ENCODE peak calls at places on chromosomes 3 and 15, in seven cellular contexts. One of them, this sample, is unnamed. For H3K4me1, the result is how much of the 10 kb centered on the place peaks cover.

GRCh38 chr3:123365450-123366143 is 83.3 kb downstream of the ADCY5 start:
- DNase-seq in thoracic aorta: no peak
- DNase-seq in CD8-positive, alpha-beta memory T cell: no peak
- DNase-seq in sigmoid colon: peak
- DNase-seq in SJSA1: no peak
- DNase-seq in left ventricle myocardium inferior: no peak
- DNase-seq in CD4-positive, CD25-positive, alpha-beta regulatory T cell: no peak
- DNase-seq in this sample: no peak

GRCh38 chr15:41934843-41935242 is 37.5 kb downstream of the EHD4 start:
- DNase-seq in thoracic aorta: no peak
- DNase-seq in CD8-positive, alpha-beta memory T cell: peak
- DNase-seq in sigmoid colon: peak
- DNase-seq in SJSA1: no peak
- DNase-seq in left ventricle myocardium inferior: no peak
- DNase-seq in CD4-positive, CD25-positive, alpha-beta regulatory T cell: peak
- DNase-seq in this sample: no peak

GRCh38 chr3:128381609-128382008 is 85.1 kb downstream of the DNAJB8 start:
- DNase-seq in thoracic aorta: no peak
- DNase-seq in CD8-positive, alpha-beta memory T cell: no peak
- DNase-seq in sigmoid colon: no peak
- DNase-seq in SJSA1: no peak
- DNase-seq in left ventricle myocardium inferior: no peak
- DNase-seq in CD4-positive, CD25-positive, alpha-beta regulatory T cell: no peak
- DNase-seq in this sample: no peak

GRCh38 chr3:141366285-141367037 is 1.8 kb upstream of the ZBTB38 start:
- DNase-seq in thoracic aorta: no peak
- DNase-seq in CD8-positive, alpha-beta memory T cell: no peak
- DNase-seq in sigmoid colon: peak
- DNase-seq in SJSA1: peak
- DNase-seq in left ventricle myocardium inferior: peak
- DNase-seq in CD4-positive, CD25-positive, alpha-beta regulatory T cell: no peak
- DNase-seq in this sample: no peak

GRCh38 chr3:55297706-55298105 is 189.4 kb downstream of the WNT5A start:
- DNase-seq in thoracic aorta: no peak
- DNase-seq in CD8-positive, alpha-beta memory T cell: no peak
- DNase-seq in sigmoid colon: no peak
- DNase-seq in SJSA1: no peak
- DNase-seq in left ventricle myocardium inferior: no peak
- DNase-seq in CD4-positive, CD25-positive, alpha-beta regulatory T cell: no peak
- DNase-seq in this sample: no peak

GRCh38 chr3:185365281-185366211 is 2.6 kb downstream of the MAP3K13 start:
- DNase-seq in thoracic aorta: no peak
- DNase-seq in CD8-positive, alpha-beta memory T cell: no peak
- DNase-seq in sigmoid colon: no peak
- DNase-seq in SJSA1: no peak
- DNase-seq in left ventricle myocardium inferior: no peak
- DNase-seq in CD4-positive, CD25-positive, alpha-beta regulatory T cell: no peak
- DNase-seq in this sample: no peak

GRCh38 chr3:136802481-136802996 is 16.4 kb upstream of the SLC35G2 start:
- DNase-seq in thoracic aorta: no peak
- DNase-seq in CD8-positive, alpha-beta memory T cell: no peak
- DNase-seq in sigmoid colon: no peak
- DNase-seq in SJSA1: no peak
- DNase-seq in left ventricle myocardium inferior: no peak
- DNase-seq in CD4-positive, CD25-positive, alpha-beta regulatory T cell: no peak
- DNase-seq in this sample: no peak

GRCh38 chr3:69288161-69288895 is 97.6 kb downstream of the FRMD4B start:
- DNase-seq in thoracic aorta: no peak
- DNase-seq in CD8-positive, alpha-beta memory T cell: no peak
- DNase-seq in sigmoid colon: no peak
- DNase-seq in SJSA1: no peak
- DNase-seq in left ventricle myocardium inferior: no peak
- DNase-seq in CD4-positive, CD25-positive, alpha-beta regulatory T cell: no peak
- DNase-seq in this sample: no peak

GRCh38 chr3:197807969-197808587 is 17.0 kb downstream of the LRCH3 start:
- DNase-seq in thoracic aorta: no peak
- DNase-seq in CD8-positive, alpha-beta memory T cell: no peak
- DNase-seq in sigmoid colon: no peak
- DNase-seq in SJSA1: no peak
- DNase-seq in left ventricle myocardium inferior: no peak
- DNase-seq in CD4-positive, CD25-positive, alpha-beta regulatory T cell: no peak
- DNase-seq in this sample: no peak

GRCh38 chr3:156395961-156396700 is 158.8 kb downstream of the SSR3 start:
- DNase-seq in thoracic aorta: no peak
- DNase-seq in CD8-positive, alpha-beta memory T cell: no peak
- DNase-seq in sigmoid colon: no peak
- DNase-seq in SJSA1: no peak
- DNase-seq in left ventricle myocardium inferior: no peak
- DNase-seq in CD4-positive, CD25-positive, alpha-beta regulatory T cell: no peak
- DNase-seq in this sample: no peak

GRCh38 chr3:140117111-140117526 is 182.1 kb downstream of the CLSTN2 start:
- DNase-seq in thoracic aorta: no peak
- DNase-seq in CD8-positive, alpha-beta memory T cell: no peak
- DNase-seq in sigmoid colon: no peak
- DNase-seq in SJSA1: no peak
- DNase-seq in left ventricle myocardium inferior: no peak
- DNase-seq in CD4-positive, CD25-positive, alpha-beta regulatory T cell: no peak
- DNase-seq in this sample: no peak

GRCh38 chr15:44427756-44428724 is 611 bp downstream of the CTDSPL2 start:
- DNase-seq in thoracic aorta: no peak
- DNase-seq in CD8-positive, alpha-beta memory T cell: no peak
- DNase-seq in sigmoid colon: no peak
- DNase-seq in SJSA1: no peak
- DNase-seq in left ventricle myocardium inferior: no peak
- DNase-seq in CD4-positive, CD25-positive, alpha-beta regulatory T cell: peak
- DNase-seq in this sample: no peak

GRCh38 chr3:45031531-45031930 is 5.4 kb downstream of the CLEC3B start:
- DNase-seq in thoracic aorta: no peak
- DNase-seq in CD8-positive, alpha-beta memory T cell: no peak
- DNase-seq in sigmoid colon: no peak
- DNase-seq in SJSA1: no peak
- DNase-seq in left ventricle myocardium inferior: no peak
- DNase-seq in CD4-positive, CD25-positive, alpha-beta regulatory T cell: no peak
- DNase-seq in this sample: no peak

GRCh38 chr3:39291903-39292329 is 12.1 kb upstream of the CX3CR1 start:
- DNase-seq in thoracic aorta: no peak
- DNase-seq in CD8-positive, alpha-beta memory T cell: peak
- DNase-seq in sigmoid colon: peak
- DNase-seq in SJSA1: peak
- DNase-seq in left ventricle myocardium inferior: peak
- DNase-seq in CD4-positive, CD25-positive, alpha-beta regulatory T cell: peak
- DNase-seq in this sample: peak

GRCh38 chr3:186427627-186428026 is 65.6 kb upstream of the DGKG start:
- DNase-seq in thoracic aorta: no peak
- DNase-seq in CD8-positive, alpha-beta memory T cell: no peak
- DNase-seq in sigmoid colon: no peak
- DNase-seq in SJSA1: no peak
- DNase-seq in left ventricle myocardium inferior: peak
- DNase-seq in CD4-positive, CD25-positive, alpha-beta regulatory T cell: no peak
- DNase-seq in this sample: peak

GRCh38 chr15:92829875-92830274 is 70.2 kb upstream of the CHD2 start:
- DNase-seq in thoracic aorta: no peak
- DNase-seq in CD8-positive, alpha-beta memory T cell: no peak
- DNase-seq in sigmoid colon: no peak
- DNase-seq in SJSA1: no peak
- DNase-seq in left ventricle myocardium inferior: no peak
- DNase-seq in CD4-positive, CD25-positive, alpha-beta regulatory T cell: no peak
- DNase-seq in this sample: no peak
- H3K27ac ChIP-seq in thoracic aorta: peak
- H3K27ac ChIP-seq in CD8-positive, alpha-beta memory T cell: no peak
- H3K27ac ChIP-seq in sigmoid colon: peak
- H3K27ac ChIP-seq in SJSA1: no peak
- H3K27ac ChIP-seq in left ventricle myocardium inferior: peak
- H3K27ac ChIP-seq in CD4-positive, CD25-positive, alpha-beta regulatory T cell: no peak
- H3K27ac ChIP-seq in this sample: peak

GRCh38 chr15:65370885-65371284 is 6.9 kb downstream of the IGDCC3 start:
- DNase-seq in thoracic aorta: no peak
- DNase-seq in CD8-positive, alpha-beta memory T cell: no peak
- DNase-seq in sigmoid colon: no peak
- DNase-seq in SJSA1: no peak
- DNase-seq in left ventricle myocardium inferior: no peak
- DNase-seq in CD4-positive, CD25-positive, alpha-beta regulatory T cell: no peak
- DNase-seq in this sample: no peak

GRCh38 chr15:65368646-65369045 is 9.2 kb downstream of the IGDCC3 start:
- DNase-seq in thoracic aorta: no peak
- DNase-seq in CD8-positive, alpha-beta memory T cell: no peak
- DNase-seq in sigmoid colon: no peak
- DNase-seq in SJSA1: no peak
- DNase-seq in left ventricle myocardium inferior: no peak
- DNase-seq in CD4-positive, CD25-positive, alpha-beta regulatory T cell: no peak
- DNase-seq in this sample: no peak

GRCh38 chr15:65369148-65369547 is 8.7 kb downstream of the IGDCC3 start:
- DNase-seq in thoracic aorta: no peak
- DNase-seq in CD8-positive, alpha-beta memory T cell: no peak
- DNase-seq in sigmoid colon: no peak
- DNase-seq in SJSA1: no peak
- DNase-seq in left ventricle myocardium inferior: no peak
- DNase-seq in CD4-positive, CD25-positive, alpha-beta regulatory T cell: no peak
- DNase-seq in this sample: no peak

GRCh38 chr15:65368300-65368617 is 9.5 kb downstream of the IGDCC3 start:
- DNase-seq in thoracic aorta: no peak
- DNase-seq in CD8-positive, alpha-beta memory T cell: no peak
- DNase-seq in sigmoid colon: no peak
- DNase-seq in SJSA1: no peak
- DNase-seq in left ventricle myocardium inferior: no peak
- DNase-seq in CD4-positive, CD25-positive, alpha-beta regulatory T cell: no peak
- DNase-seq in this sample: no peak

GRCh38 chr15:65369651-65370050 is 8.2 kb downstream of the IGDCC3 start:
- DNase-seq in thoracic aorta: no peak
- DNase-seq in CD8-positive, alpha-beta memory T cell: no peak
- DNase-seq in sigmoid colon: no peak
- DNase-seq in SJSA1: no peak
- DNase-seq in left ventricle myocardium inferior: no peak
- DNase-seq in CD4-positive, CD25-positive, alpha-beta regulatory T cell: no peak
- DNase-seq in this sample: no peak
- H3K4me1 ChIP-seq in thoracic aorta: under half
- H3K4me1 ChIP-seq in CD8-positive, alpha-beta memory T cell: under half
- H3K4me1 ChIP-seq in sigmoid colon: under half
- H3K4me1 ChIP-seq in SJSA1: under half
- H3K4me1 ChIP-seq in left ventricle myocardium inferior: under half
- H3K4me1 ChIP-seq in CD4-positive, CD25-positive, alpha-beta regulatory T cell: under half
- H3K4me1 ChIP-seq in this sample: under half

DNA sequence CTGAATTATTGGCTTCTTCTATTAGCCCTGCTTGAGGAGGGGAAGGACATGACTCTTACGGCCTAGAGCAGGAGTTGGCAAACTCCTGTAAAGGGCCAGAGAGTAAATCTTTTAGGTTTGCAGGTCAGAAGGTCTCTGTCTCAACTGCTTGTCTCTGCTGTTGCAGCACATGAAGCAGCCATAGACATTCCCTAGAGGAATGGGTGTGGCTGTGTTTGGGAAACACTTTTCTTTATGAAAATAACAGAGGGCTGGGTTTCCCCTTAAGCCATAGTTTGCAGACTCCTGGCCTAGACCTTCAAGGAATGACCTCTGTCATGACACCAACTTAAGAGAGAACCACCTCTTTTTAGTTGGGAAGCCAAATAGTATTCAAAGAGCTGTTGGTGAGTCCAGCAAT is 10.3 kb downstream of the TRAK1 start:
- DNase-seq in thoracic aorta: no peak
- DNase-seq in CD8-positive, alpha-beta memory T cell: no peak
- DNase-seq in sigmoid colon: no peak
- DNase-seq in SJSA1: no peak
- DNase-seq in left ventricle myocardium inferior: no peak
- DNase-seq in CD4-positive, CD25-positive, alpha-beta regulatory T cell: no peak
- DNase-seq in this sample: no peak
- H3K27ac ChIP-seq in thoracic aorta: peak
- H3K27ac ChIP-seq in CD8-positive, alpha-beta memory T cell: no peak
- H3K27ac ChIP-seq in sigmoid colon: peak
- H3K27ac ChIP-seq in SJSA1: no peak
- H3K27ac ChIP-seq in left ventricle myocardium inferior: peak
- H3K27ac ChIP-seq in CD4-positive, CD25-positive, alpha-beta regulatory T cell: no peak
- H3K27ac ChIP-seq in this sample: peak

GRCh38 chr15:40289140-40289775 is 6.4 kb upstream of the ANKRD63 start:
- DNase-seq in thoracic aorta: no peak
- DNase-seq in CD8-positive, alpha-beta memory T cell: no peak
- DNase-seq in sigmoid colon: no peak
- DNase-seq in SJSA1: no peak
- DNase-seq in left ventricle myocardium inferior: no peak
- DNase-seq in CD4-positive, CD25-positive, alpha-beta regulatory T cell: no peak
- DNase-seq in this sample: no peak
- H3K4me1 ChIP-seq in thoracic aorta: under half
- H3K4me1 ChIP-seq in CD8-positive, alpha-beta memory T cell: under half
- H3K4me1 ChIP-seq in sigmoid colon: under half
- H3K4me1 ChIP-seq in SJSA1: half or more
- H3K4me1 ChIP-seq in left ventricle myocardium inferior: half or more
- H3K4me1 ChIP-seq in CD4-positive, CD25-positive, alpha-beta regulatory T cell: under half
- H3K4me1 ChIP-seq in this sample: under half

GRCh38 chr15:70303981-70304380 is 206.3 kb upstream of the TLE3 start:
- DNase-seq in thoracic aorta: no peak
- DNase-seq in CD8-positive, alpha-beta memory T cell: no peak
- DNase-seq in sigmoid colon: no peak
- DNase-seq in SJSA1: no peak
- DNase-seq in left ventricle myocardium inferior: no peak
- DNase-seq in CD4-positive, CD25-positive, alpha-beta regulatory T cell: no peak
- DNase-seq in this sample: no peak

GRCh38 chr15:70302360-70302759 is 204.6 kb upstream of the TLE3 start:
- DNase-seq in thoracic aorta: no peak
- DNase-seq in CD8-positive, alpha-beta memory T cell: no peak
- DNase-seq in sigmoid colon: no peak
- DNase-seq in SJSA1: no peak
- DNase-seq in left ventricle myocardium inferior: no peak
- DNase-seq in CD4-positive, CD25-positive, alpha-beta regulatory T cell: no peak
- DNase-seq in this sample: no peak

GRCh38 chr15:70297465-70298152 is 199.9 kb upstream of the TLE3 start:
- DNase-seq in thoracic aorta: no peak
- DNase-seq in CD8-positive, alpha-beta memory T cell: no peak
- DNase-seq in sigmoid colon: no peak
- DNase-seq in SJSA1: no peak
- DNase-seq in left ventricle myocardium inferior: no peak
- DNase-seq in CD4-positive, CD25-positive, alpha-beta regulatory T cell: no peak
- DNase-seq in this sample: no peak

GRCh38 chr15:70299931-70300858 is 202.5 kb upstream of the TLE3 start:
- DNase-seq in thoracic aorta: no peak
- DNase-seq in CD8-positive, alpha-beta memory T cell: peak
- DNase-seq in sigmoid colon: no peak
- DNase-seq in SJSA1: no peak
- DNase-seq in left ventricle myocardium inferior: no peak
- DNase-seq in CD4-positive, CD25-positive, alpha-beta regulatory T cell: peak
- DNase-seq in this sample: no peak

GRCh38 chr15:70301396-70301795 is 203.7 kb upstream of the TLE3 start:
- DNase-seq in thoracic aorta: no peak
- DNase-seq in CD8-positive, alpha-beta memory T cell: no peak
- DNase-seq in sigmoid colon: no peak
- DNase-seq in SJSA1: no peak
- DNase-seq in left ventricle myocardium inferior: no peak
- DNase-seq in CD4-positive, CD25-positive, alpha-beta regulatory T cell: no peak
- DNase-seq in this sample: no peak
- H3K27ac ChIP-seq in thoracic aorta: no peak
- H3K27ac ChIP-seq in CD8-positive, alpha-beta memory T cell: no peak
- H3K27ac ChIP-seq in sigmoid colon: no peak
- H3K27ac ChIP-seq in SJSA1: no peak
- H3K27ac ChIP-seq in left ventricle myocardium inferior: no peak
- H3K27ac ChIP-seq in CD4-positive, CD25-positive, alpha-beta regulatory T cell: no peak
- H3K27ac ChIP-seq in this sample: no peak

GRCh38 chr15:98669638-98670037 is 21.3 kb downstream of the IGF1R start:
- DNase-seq in thoracic aorta: no peak
- DNase-seq in CD8-positive, alpha-beta memory T cell: no peak
- DNase-seq in sigmoid colon: no peak
- DNase-seq in SJSA1: no peak
- DNase-seq in left ventricle myocardium inferior: no peak
- DNase-seq in CD4-positive, CD25-positive, alpha-beta regulatory T cell: no peak
- DNase-seq in this sample: no peak
- H3K4me1 ChIP-seq in thoracic aorta: under half
- H3K4me1 ChIP-seq in CD8-positive, alpha-beta memory T cell: under half
- H3K4me1 ChIP-seq in sigmoid colon: half or more
- H3K4me1 ChIP-seq in SJSA1: under half
- H3K4me1 ChIP-seq in left ventricle myocardium inferior: half or more
- H3K4me1 ChIP-seq in CD4-positive, CD25-positive, alpha-beta regulatory T cell: under half
- H3K4me1 ChIP-seq in this sample: under half

This sample was measured in right cardiac atrium.